ENCODE peak calls at places on chromosomes 1 and 21, in seven cellular contexts. B is H9, X is IMR-90, U is H1, P is mesendoderm, L is mesenchymal stem cell, C is trophoblast cell. A is an unnamed sample.

GRCh38 chr21:29920938-29921337 is 18.9 kb downstream of the GRIK1 start:
- DNase-seq in B (no peak), X (no peak), U (no peak), P (no peak), L (no peak), C (no peak), A (no peak)

GRCh38 chr1:53107090-53107489 is 35.3 kb downstream of the SLC1A7 start:
- DNase-seq in B (no peak), X (no peak), U (no peak), P (no peak), L (no peak), C (no peak), A (no peak)

GRCh38 chr1:197632651-197633050 is 142.6 kb downstream of the DENND1B start:
- DNase-seq in B (no peak), X (no peak), U (no peak), P (no peak), L (no peak), C (no peak), A (no peak)

GRCh38 chr1:44826375-44827196 is 16.5 kb downstream of the PTCH2 start:
- DNase-seq in B (peak; percentile 48), X (no peak), U (no peak), P (no peak), L (no peak), C (no peak), A (no peak)

GRCh38 chr1:190170321-190170720 is 307.3 kb downstream of the BRINP3 start:
- DNase-seq in B (no peak), X (peak; percentile 85), U (no peak), P (no peak), L (no peak), C (no peak), A (no peak)

GRCh38 chr1:65769621-65770020 is 23.1 kb upstream of the PDE4B start:
- DNase-seq in B (no peak), X (peak; percentile 54), U (no peak), P (no peak), L (no peak), C (no peak), A (no peak)

GRCh38 chr1:184633785-184634184 is 120.9 kb downstream of the EDEM3 start:
- DNase-seq in B (no peak), X (no peak), U (no peak), P (peak; percentile 61), L (no peak), C (peak; percentile 30), A (no peak)

GRCh38 chr1:206606867-206607266 is 5.4 kb downstream of the EIF2D start:
- DNase-seq in B (no peak), X (peak; percentile 41), U (no peak), P (peak; percentile 65), L (peak; percentile 56), C (no peak), A (no peak)

GRCh38 chr1:182588460-182589396 is at the start of gene RNASEL:
- DNase-seq in B (peak; percentile 78), X (peak; percentile 77), U (no peak), P (peak; percentile 85), L (peak; percentile 94), C (peak; percentile 86), A (no peak)

GRCh38 chr1:93344886-93345632 is 648 bp upstream of the DR1 start:
- DNase-seq in B (no peak), X (peak; percentile 20), U (no peak), P (peak; percentile 24), L (no peak), C (no peak), A (no peak)

GRCh38 chr1:55070291-55070690 is 30.9 kb downstream of the PCSK9 start:
- DNase-seq in B (no peak), X (no peak), U (no peak), P (no peak), L (no peak), C (no peak), A (no peak)

GRCh38 chr21:39860600-39860999 is 6.6 kb upstream of the PCP4 start:
- DNase-seq in B (no peak), X (no peak), U (no peak), P (peak; percentile 15), L (no peak), C (no peak), A (no peak)

GRCh38 chr1:26784886-26785285 is 2.9 kb upstream of the PIGV start:
- DNase-seq in B (no peak), X (no peak), U (no peak), P (peak; percentile 34), L (no peak), C (peak; percentile 11), A (no peak)

GRCh38 chr1:172449585-172450523 is 6.0 kb upstream of the PIGC start:
- DNase-seq in B (peak; percentile 82), X (peak; percentile 51), U (peak; percentile 36), P (peak; percentile 85), L (peak; percentile 77), C (peak; percentile 63), A (peak; percentile 54)

GRCh38 chr1:164754088-164754600 is 195.2 kb downstream of the PBX1 start:
- DNase-seq in B (no peak), X (peak; percentile 55), U (no peak), P (no peak), L (no peak), C (no peak), A (no peak)

GRCh38 chr1:29017235-29017634 is 102.9 kb downstream of the EPB41 start:
- DNase-seq in B (no peak), X (no peak), U (no peak), P (no peak), L (no peak), C (no peak), A (no peak)

GRCh38 chr1:197021716-197022115 is 44.4 kb downstream of the CFHR5 start:
- DNase-seq in B (no peak), X (no peak), U (no peak), P (peak; percentile 29), L (no peak), C (no peak), A (no peak)

GRCh38 chr1:12052008-12052573 is 11.0 kb upstream of the TNFRSF8 start:
- DNase-seq in B (peak; percentile 50), X (peak; percentile 83), U (no peak), P (peak; percentile 75), L (peak; percentile 85), C (no peak), A (no peak)

GRCh38 chr1:84613026-84613425 is 38.8 kb upstream of the CTBS start:
- DNase-seq in B (no peak), X (peak; percentile 56), U (no peak), P (no peak), L (no peak), C (no peak), A (no peak)

GRCh38 chr1:202016717-202017384 is 6.5 kb downstream of the ELF3 start:
- DNase-seq in B (no peak), X (no peak), U (no peak), P (no peak), L (no peak), C (no peak), A (no peak)

GRCh38 chr1:58768332-58768731 is 15.5 kb downstream of the JUN start:
- DNase-seq in B (no peak), X (no peak), U (no peak), P (no peak), L (no peak), C (no peak), A (no peak)

GRCh38 chr1:178646821-178647220 is 78.2 kb upstream of the RALGPS2 start:
- DNase-seq in B (no peak), X (no peak), U (no peak), P (peak; percentile 21), L (no peak), C (no peak), A (no peak)
- H3K79me1 ChIP-seq in B (no peaks in the 10 kb centered on the region), X (no peaks in the 10 kb centered on the region), U (no peaks in the 10 kb centered on the region), P (no peaks in the 10 kb centered on the region), L (no peaks in the 10 kb centered on the region), C (no peaks in the 10 kb centered on the region), A (no peaks in the 10 kb centered on the region)

GRCh38 chr1:203335503-203335902 is 15.4 kb downstream of the FMOD start:
- DNase-seq in B (no peak), X (no peak), U (no peak), P (no peak), L (no peak), C (no peak), A (no peak)
- H3K27ac ChIP-seq in B (no peak overlapping the region), X (no peak overlapping the region), U (no peak overlapping the region), P (no peak overlapping the region), L (no peak overlapping the region), C (no peak overlapping the region), A (no peak overlapping the region)

GRCh38 chr21:46095814-46096595 is 1.9 kb upstream of the COL6A2 start:
- DNase-seq in B (peak; percentile 16), X (no peak), U (no peak), P (no peak), L (no peak), C (no peak), A (no peak)

GRCh38 chr21:46093668-46094400 is 4.1 kb upstream of the COL6A2 start:
- DNase-seq in B (peak; percentile 28), X (no peak), U (no peak), P (no peak), L (no peak), C (no peak), A (no peak)

GRCh38 chr21:46092811-46093667 is 4.9 kb upstream of the COL6A2 start:
- DNase-seq in B (no peak), X (no peak), U (no peak), P (no peak), L (no peak), C (no peak), A (no peak)

GRCh38 chr21:46095106-46095719 is 2.7 kb upstream of the COL6A2 start:
- DNase-seq in B (peak; percentile 21), X (no peak), U (no peak), P (no peak), L (no peak), C (no peak), A (no peak)

GRCh38 chr21:46094401-46095105 is 3.4 kb upstream of the COL6A2 start:
- DNase-seq in B (no peak), X (no peak), U (no peak), P (no peak), L (no peak), C (no peak), A (no peak)
- H3K79me1 ChIP-seq in B (no peaks in the 10 kb centered on the region), X (peaks cover 6% of the 10 kb centered on the region), U (no peaks in the 10 kb centered on the region), P (no peaks in the 10 kb centered on the region), L (no peaks in the 10 kb centered on the region), C (peaks cover 2% of the 10 kb centered on the region), A (peaks cover 3% of the 10 kb centered on the region)

GRCh38 chr1:95249929-95250328 is 15.9 kb downstream of the RWDD3 start:
- DNase-seq in B (no peak), X (no peak), U (no peak), P (no peak), L (no peak), C (no peak), A (no peak)

GRCh38 chr1:95246511-95246910 is 12.5 kb downstream of the RWDD3 start:
- DNase-seq in B (no peak), X (no peak), U (no peak), P (no peak), L (no peak), C (no peak), A (no peak)

GRCh38 chr1:95245029-95245428 is 11.0 kb downstream of the RWDD3 start:
- DNase-seq in B (no peak), X (no peak), U (no peak), P (no peak), L (no peak), C (no peak), A (no peak)

GRCh38 chr1:95252422-95252821 is 18.4 kb downstream of the RWDD3 start:
- DNase-seq in B (no peak), X (no peak), U (no peak), P (no peak), L (no peak), C (no peak), A (no peak)

DNA sequence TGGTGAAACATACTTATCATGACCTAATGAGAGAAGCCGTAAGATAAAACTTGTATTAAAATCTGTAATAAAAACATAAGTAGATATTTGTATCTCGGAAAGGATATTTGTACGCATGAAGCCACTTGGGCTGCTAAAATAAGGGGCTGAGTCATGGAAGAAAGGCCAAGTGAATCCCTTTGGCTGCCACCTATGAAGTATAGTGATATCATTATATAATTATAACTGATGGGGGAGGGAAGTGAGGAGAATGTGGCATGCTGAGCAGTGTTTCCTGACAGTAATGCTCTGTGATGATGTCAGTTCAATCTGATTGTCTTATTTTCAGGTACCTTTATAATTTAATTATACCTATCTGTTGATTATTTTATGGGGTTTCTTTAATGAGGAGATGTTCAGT is 13.6 kb downstream of the RWDD3 start:
- DNase-seq in B (no peak), X (no peak), U (no peak), P (no peak), L (no peak), C (no peak), A (no peak)
- H3K27ac ChIP-seq in B (no peak overlapping the region), X (no peak overlapping the region), U (no peak overlapping the region), P (no peak overlapping the region), L (no peak overlapping the region), C (no peak overlapping the region), A (no peak overlapping the region)